ENCODE peak calls at places on chromosomes 11 and 22, in nine cellular contexts. Y is SK-N-SH, X is K562, G is HCT116, U is GM23338, W is A549, T is GM12878, F is HL-60, Z is HepG2. P is an unnamed sample.

GRCh38 chr22:21865041-21865440 is 2.4 kb downstream of the MAPK1 start:
- DNase-seq in Y (peak), X (no peak), G (no peak), U (no peak), W (no peak), T (no peak), F (peak), Z (no peak), P (peak)

GRCh38 chr11:64364911-64365310 is 5.9 kb downstream of the RPS6KA4 start:
- DNase-seq in Y (no peak), X (no peak), G (no peak), U (no peak), W (no peak), T (no peak), F (no peak), Z (no peak), P (no peak)

GRCh38 chr11:6022954-6023353 is 7.6 kb downstream of the OR56A1 start:
- DNase-seq in Y (no peak), X (peak), G (peak), U (peak), W (peak), T (peak), F (peak), Z (peak), P (peak)

GRCh38 chr11:57493507-57494503 is 21.7 kb downstream of the SLC43A1 start:
- DNase-seq in Y (peak), X (peak), G (peak), U (peak), W (peak), T (no peak), F (peak), Z (peak), P (no peak)

GRCh38 chr11:110367571-110367970 is 62.2 kb upstream of the FDX1 start:
- DNase-seq in Y (no peak), X (no peak), G (no peak), U (no peak), W (no peak), T (no peak), F (no peak), Z (no peak), P (no peak)

GRCh38 chr11:75103380-75104026 is 6.8 kb upstream of the OR2AT4 start:
- DNase-seq in Y (no peak), X (peak), G (no peak), U (no peak), W (no peak), T (peak), F (no peak), Z (no peak), P (no peak)

GRCh38 chr11:125114518-125114917 is 3.1 kb upstream of the TMEM218 start:
- DNase-seq in Y (no peak), X (no peak), G (peak), U (peak), W (peak), T (no peak), F (no peak), Z (peak), P (no peak)

GRCh38 chr11:94926271-94926625 is 47.1 kb downstream of the CWC15 start:
- DNase-seq in Y (no peak), X (no peak), G (no peak), U (no peak), W (no peak), T (no peak), F (no peak), Z (no peak), P (no peak)

GRCh38 chr22:47247609-47248240 is 485.3 kb downstream of the TBC1D22A start:
- DNase-seq in Y (no peak), X (no peak), G (no peak), U (no peak), W (no peak), T (no peak), F (no peak), Z (no peak), P (no peak)

GRCh38 chr11:104853276-104853675 is 45.0 kb downstream of the CASP12 start:
- DNase-seq in Y (peak), X (no peak), G (no peak), U (no peak), W (no peak), T (no peak), F (no peak), Z (no peak), P (no peak)

GRCh38 chr11:121687961-121688566 is 235.3 kb upstream of the SORL1-AS1 start:
- DNase-seq in Y (no peak), X (no peak), G (no peak), U (peak), W (no peak), T (no peak), F (no peak), Z (no peak), P (no peak)

GRCh38 chr22:35437038-35437437 is 37.1 kb downstream of the MCM5 start:
- DNase-seq in Y (peak), X (peak), G (peak), U (peak), W (peak), T (no peak), F (peak), Z (no peak), P (no peak)

GRCh38 chr11:20099527-20099926 is 60.7 kb downstream of the DBX1 start:
- DNase-seq in Y (no peak), X (no peak), G (no peak), U (no peak), W (no peak), T (no peak), F (no peak), Z (no peak), P (no peak)

DNA sequence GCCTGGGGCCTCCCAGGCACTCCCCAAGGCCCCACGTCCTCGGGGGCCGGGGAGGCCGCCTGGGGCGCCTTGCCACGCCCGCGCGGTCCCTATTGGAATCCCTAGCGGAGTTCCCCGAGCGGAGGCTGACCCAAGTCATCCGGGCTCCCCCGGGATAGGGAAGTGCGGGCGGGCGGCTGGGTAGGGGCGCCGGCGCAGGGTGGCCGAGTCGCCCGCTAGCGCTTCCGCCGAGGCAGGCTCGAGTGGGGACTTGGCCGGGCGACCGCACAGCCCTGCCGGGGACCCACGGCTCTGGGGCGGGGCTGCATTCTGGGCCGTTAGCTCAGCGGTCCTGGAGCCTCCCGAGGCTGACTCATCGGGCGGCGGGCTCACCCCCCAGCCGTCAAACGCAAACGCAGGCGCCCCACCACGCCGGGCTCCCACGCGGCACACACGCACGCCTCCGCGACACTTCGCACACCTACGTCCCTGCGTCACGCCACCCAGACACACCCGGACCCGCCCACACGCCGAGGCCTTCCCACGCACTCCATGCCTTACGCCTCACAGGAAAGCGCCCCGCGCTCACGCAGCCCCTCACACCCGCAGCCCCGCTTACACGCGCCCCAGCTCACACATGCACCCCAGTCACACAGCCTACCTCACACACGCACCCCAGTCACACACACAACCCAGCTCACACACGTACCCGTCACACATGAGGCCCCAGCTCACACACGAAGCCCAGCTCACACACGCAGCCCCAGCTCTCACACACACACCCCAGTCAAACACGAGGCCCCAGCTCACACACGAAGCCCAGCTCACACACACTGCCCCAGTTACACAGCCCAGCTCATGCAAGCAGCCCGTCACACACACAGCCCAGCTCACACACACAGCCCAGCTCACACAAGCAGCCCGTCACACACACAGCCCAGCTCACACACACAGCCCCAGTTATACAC is 1.1 kb downstream of the PHLDB1 start:
- DNase-seq in Y (peak), X (peak), G (no peak), U (no peak), W (peak), T (no peak), F (peak), Z (no peak), P (no peak)
- TF ChIP-seq REST in Y (no peak), X (peak), G (no peak), U (no peak), W (no peak), T (no peak), F (no peak), Z (no peak), P (peak)

GRCh38 chr22:39130892-39131855 is 21.3 kb downstream of the CBX7 start:
- DNase-seq in Y (no peak), X (no peak), G (no peak), U (peak), W (no peak), T (no peak), F (no peak), Z (peak), P (no peak)
- TF ChIP-seq CTCF in Y (no peak), X (no peak), G (no peak), U (no peak), W (no peak), T (no peak), F (no peak), Z (no peak), P (no peak)

GRCh38 chr11:117010808-117011540 is 87.3 kb downstream of the SIK3 start:
- DNase-seq in Y (no peak), X (no peak), G (no peak), U (no peak), W (peak), T (no peak), F (no peak), Z (no peak), P (peak)
- TF ChIP-seq REST in Y (no peak), X (no peak), G (no peak), U (no peak), W (no peak), T (no peak), F (no peak), Z (no peak), P (no peak)

GRCh38 chr11:80383655-80384054 is 942.8 kb upstream of the TENM4 start:
- DNase-seq in Y (peak), X (no peak), G (no peak), U (no peak), W (no peak), T (no peak), F (no peak), Z (no peak), P (no peak)
- TF ChIP-seq CTCF in Y (no peak), X (no peak), G (no peak), U (no peak), W (no peak), T (no peak), F (no peak), Z (no peak), P (no peak)

GRCh38 chr11:78742430-78742829 is 167.8 kb upstream of the NARS2 start:
- DNase-seq in Y (no peak), X (no peak), G (no peak), U (no peak), W (no peak), T (no peak), F (no peak), Z (no peak), P (no peak)
- TF ChIP-seq REST in Y (no peak), X (no peak), G (no peak), U (no peak), W (no peak), T (no peak), F (no peak), Z (no peak), P (no peak)